ENCODE peak calls at places on chromosomes 6 and 20, in five cellular contexts. L is cerebellum, Y is left ventricle myocardium inferior, W is RWPE1, O is fibroblast of the conjunctiva. I is an unnamed sample.

GRCh38 chr6:85714893-85715530 is 72.3 kb upstream of the SYNCRIP start:
- DNase-seq in L (no peak), O (no peak), Y (no peak), W (no peak), I (no peak)

GRCh38 chr6:12328701-12329100 is 38.5 kb downstream of the EDN1 start:
- DNase-seq in W (peak), Y (no peak), O (no peak), L (no peak), I (no peak)

GRCh38 chr20:41174373-41174772 is 37.0 kb downstream of the PLCG1 start:
- DNase-seq in O (no peak), L (no peak), Y (no peak), W (no peak), I (no peak)

GRCh38 chr6:169841907-169842606 is 90.6 kb downstream of the ERMARD start:
- DNase-seq in L (no peak), W (no peak), O (no peak), Y (no peak), I (no peak)

GRCh38 chr6:36121752-36122494 is 8.4 kb upstream of the MAPK13 start:
- DNase-seq in Y (no peak), W (no peak), O (no peak), L (no peak), I (no peak)

GRCh38 chr6:143579703-143580102 is 68.2 kb upstream of the FUCA2 start:
- DNase-seq in Y (peak), O (peak), W (peak), L (no peak), I (no peak)

GRCh38 chr20:34331838-34332237 is 28.7 kb upstream of the AHCY start:
- DNase-seq in O (no peak), Y (no peak), W (no peak), L (no peak), I (no peak)

GRCh38 chr20:59258103-59258705 is 42.2 kb upstream of the EDN3 start:
- DNase-seq in Y (no peak), O (no peak), W (no peak), L (no peak), I (no peak)

GRCh38 chr20:31602779-31603441 is 2.2 kb upstream of the ID1 start:
- DNase-seq in L (no peak), W (no peak), O (no peak), Y (no peak), I (no peak)

GRCh38 chr20:42204261-42204660 is 586.1 kb upstream of the CHD6 start:
- DNase-seq in L (no peak), O (no peak), W (no peak), Y (no peak), I (peak)

GRCh38 chr6:108888052-108888451 is 39.8 kb downstream of the ARMC2 start:
- DNase-seq in L (no peak), Y (no peak), O (no peak), W (no peak), I (no peak)

GRCh38 chr20:11453430-11453829 is 464.3 kb upstream of the BTBD3 start:
- DNase-seq in L (no peak), W (peak), Y (no peak), O (peak), I (no peak)

GRCh38 chr6:109467696-109468095 is 12.1 kb upstream of the MICAL1 start:
- DNase-seq in W (no peak), L (no peak), O (no peak), Y (no peak), I (no peak)

GRCh38 chr6:161630674-161631073 is 356.8 kb upstream of the AGPAT4 start:
- DNase-seq in O (no peak), Y (no peak), W (no peak), L (no peak), I (no peak)

I was measured in G401.